ENCODE peak calls at places on chromosomes 5 and 9, in four cellular contexts. J is heart left ventricle, E is psoas muscle, Z is pancreas. O is an unnamed sample.

GRCh38 chr5:124056326-124057160 is 544.6 kb downstream of the CSNK1G3 start:
- ATAC-seq in J (peak; percentile 24), E (no peak), Z (peak; percentile 13), O (peak; percentile 18)

GRCh38 chr9:27489087-27489876 is 34.8 kb upstream of the IFNK start:
- ATAC-seq in J (no peak), E (no peak), Z (no peak), O (no peak)

GRCh38 chr9:93182572-93182971 is 1.4 kb upstream of the WNK2 start:
- ATAC-seq in J (no peak), E (no peak), Z (peak; percentile 24), O (no peak)

GRCh38 chr9:105296889-105297288 is 52.4 kb downstream of the SLC44A1 start:
- ATAC-seq in J (peak; percentile 27), E (peak; percentile 50), Z (peak; percentile 80), O (peak; percentile 82)

GRCh38 chr5:87770601-87771121 is 357.9 kb upstream of the CCNH start:
- ATAC-seq in J (no peak), E (no peak), Z (no peak), O (no peak)

GRCh38 chr9:111251453-111251837 is 78.6 kb downstream of the OR2K2 start:
- ATAC-seq in J (no peak), E (no peak), Z (no peak), O (no peak)

GRCh38 chr9:16221822-16222547 is 648.5 kb downstream of the BNC2 start:
- ATAC-seq in J (no peak), E (peak; percentile 29), Z (no peak), O (peak; percentile 24)

GRCh38 chr9:63859475-63860215 is 1425.4 kb downstream of the FOXD4L5 start:
- ATAC-seq in J (peak; percentile 63), E (no peak), Z (peak; percentile 47), O (peak; percentile 99)

GRCh38 chr9:130988400-130988747 is 20.6 kb upstream of the LAMC3 start:
- ATAC-seq in J (no peak), E (no peak), Z (no peak), O (no peak)

GRCh38 chr9:129550199-129550839 is 70.6 kb downstream of the C9orf50 start:
- ATAC-seq in J (peak; percentile 82), E (peak; percentile 94), Z (peak; percentile 95), O (peak; percentile 92)

GRCh38 chr5:147734839-147735238 is 47.7 kb downstream of the JAKMIP2 start:
- ATAC-seq in J (no peak), E (no peak), Z (peak; percentile 54), O (no peak)

GRCh38 chr5:157347301-157348048 is 81.6 kb downstream of the CYFIP2 start:
- ATAC-seq in J (peak; percentile 38), E (no peak), Z (no peak), O (no peak)

GRCh38 chr9:119268985-119269384 is 100.2 kb downstream of the BRINP1 start:
- ATAC-seq in J (no peak), E (no peak), Z (no peak), O (no peak)

GRCh38 chr5:60533789-60534188 is 166.2 kb downstream of the DEPDC1B start:
- ATAC-seq in J (no peak), E (no peak), Z (no peak), O (no peak)

GRCh38 chr9:89419978-89420394 is 77.9 kb downstream of the SEMA4D start:
- ATAC-seq in J (no peak), E (no peak), Z (no peak), O (no peak)

GRCh38 chr5:152488869-152489268 is 83.8 kb upstream of the NMUR2 start:
- ATAC-seq in J (no peak), E (no peak), Z (no peak), O (no peak)

GRCh38 chr5:96133337-96134094 is 171.9 kb upstream of the ELL2 start:
- ATAC-seq in J (no peak), E (no peak), Z (no peak), O (peak; percentile 61)

GRCh38 chr5:174972291-174972690 is 247.9 kb downstream of the MSX2 start:
- ATAC-seq in J (no peak), E (no peak), Z (peak; percentile 96), O (no peak)

GRCh38 chr5:109089191-109089590 is 320.6 kb downstream of the PJA2 start:
- ATAC-seq in J (no peak), E (no peak), Z (no peak), O (no peak)

GRCh38 chr5:6714221-6715041 is 1.2 kb downstream of the TENT4A start:
- ATAC-seq in J (no peak), E (no peak), Z (peak; percentile 1), O (no peak)

GRCh38 chr9:20620658-20621552 is 1.4 kb downstream of the MLLT3 start:
- ATAC-seq in J (no peak), E (peak; percentile 7), Z (peak; percentile 11), O (no peak)

GRCh38 chr9:136316271-136316751 is 11.0 kb upstream of the GPSM1 start:
- ATAC-seq in J (no peak), E (no peak), Z (no peak), O (no peak)

O was measured in SK-N-SH treated with all-trans-retinoic acid at 6 μM for 48 hours.